ENCODE peak calls at places on chromosomes 16 and 17, in four cellular contexts. I is cardiac septum, R is AG10803, B is tibial nerve. K is an unnamed sample.
A peak's percentile ranks its signal among the peaks of the same experiment; 100 is the strongest.

GRCh38 chr17:43822566-43823190 is 10.3 kb downstream of the MPP3 start:
- DNase-seq in I (no peak), R (no peak), B (no peak), K (no peak)

GRCh38 chr17:34852614-34853013 is 108.6 kb downstream of the CCT6B start:
- DNase-seq in I (peak; percentile 60), R (no peak), B (no peak), K (peak; percentile 38)

GRCh38 chr16:87681990-87682570 is 79.8 kb downstream of the JPH3 start:
- DNase-seq in I (no peak), R (peak; percentile 72), B (no peak), K (no peak)

GRCh38 chr17:76544123-76544915 is 4.5 kb downstream of the PRCD start:
- DNase-seq in I (peak; percentile 85), R (no peak), B (no peak), K (peak; percentile 72)

GRCh38 chr17:80159984-80160383 is 9.8 kb upstream of the CARD14 start:
- DNase-seq in I (no peak), R (no peak), B (no peak), K (no peak)

GRCh38 chr16:11208916-11209665 is 46.9 kb downstream of the SOCS1 start:
- DNase-seq in I (no peak), R (peak; percentile 24), B (no peak), K (no peak)

GRCh38 chr16:30615358-30616076 is 5.3 kb upstream of the ZNF689 start:
- DNase-seq in I (no peak), R (peak; percentile 11), B (peak; percentile 28), K (peak; percentile 79)

GRCh38 chr16:65122724-65122973 is 786 bp upstream of the CDH11 start:
- DNase-seq in I (no peak), R (no peak), B (no peak), K (no peak)

GRCh38 chr16:66399930-66400329 is 27.2 kb upstream of the BEAN1 start:
- DNase-seq in I (peak; percentile 58), R (no peak), B (no peak), K (no peak)

GRCh38 chr16:21563676-21564075 is 35.7 kb upstream of the METTL9 start:
- DNase-seq in I (no peak), R (no peak), B (no peak), K (peak; percentile 45)

GRCh38 chr17:81420769-81421462 is 25.7 kb downstream of the BAHCC1 start:
- DNase-seq in I (no peak), R (peak; percentile 68), B (no peak), K (peak; percentile 92)

GRCh38 chr17:31537558-31537957 is 146.1 kb downstream of the RAB11FIP4 start:
- DNase-seq in I (no peak), R (peak; percentile 64), B (no peak), K (no peak)

GRCh38 chr17:156094-156621 is 18.8 kb downstream of the SCGB1C2 start:
- DNase-seq in I (peak; percentile 61), R (no peak), B (no peak), K (peak; percentile 61)